ENCODE peak calls at places on chromosomes 2 and 18, in four cellular contexts. O is fibroblast of the aortic adventitia; M is activated CD8-positive, alpha-beta T cell treated with anti-CD3 and anti-CD28 coated beads, Interleukin-2, amount 10 ng/mL, durations not matched to agents 7 days and 5 days; R is astrocyte of the spinal cord. T is an unnamed sample.

GRCh38 chr2:68832161-68832869 is 38.9 kb downstream of the BMP10 start:
- DNase-seq in M (peak), R (peak), O (peak), T (peak)

GRCh38 chr2:26461601-26462023 is 16.3 kb downstream of the OTOF start:
- DNase-seq in M (no peak), O (no peak), R (no peak), T (no peak)

GRCh38 chr18:55907352-55908045 is 319.5 kb upstream of the TCF4 start:
- DNase-seq in O (peak), M (no peak), R (peak), T (peak)

GRCh38 chr18:59846814-59847490 is 52.8 kb upstream of the PMAIP1 start:
- DNase-seq in R (peak), M (no peak), O (peak), T (peak)

GRCh38 chr2:196607073-196607472 is 32.4 kb upstream of the CCDC150 start:
- DNase-seq in O (peak), M (no peak), R (no peak), T (peak)

GRCh38 chr2:229815342-229815741 is 101.0 kb upstream of the DNER start:
- DNase-seq in M (no peak), O (no peak), R (no peak), T (no peak)

GRCh38 chr2:113167115-113167932 is 6.4 kb upstream of the PSD4 start:
- DNase-seq in R (no peak), O (no peak), M (peak), T (no peak)

GRCh38 chr2:147904051-147904450 is 59.2 kb downstream of the ACVR2A start:
- DNase-seq in O (no peak), R (no peak), M (no peak), T (no peak)

GRCh38 chr18:48868468-48869466 is 82.0 kb downstream of the SMAD7 start:
- DNase-seq in M (peak), R (no peak), O (no peak), T (no peak)

GRCh38 chr2:161825429-161825828 is 201.2 kb downstream of the SLC4A10 start:
- DNase-seq in M (no peak), O (no peak), R (no peak), T (no peak)

GRCh38 chr18:45412577-45412976 is 202.7 kb upstream of the SLC14A2 start:
- DNase-seq in O (no peak), R (no peak), M (no peak), T (peak)

GRCh38 chr2:218517434-218518206 is 50.5 kb downstream of the USP37 start:
- DNase-seq in O (peak), M (no peak), R (no peak), T (no peak)

GRCh38 chr2:96326990-96327820 is 2.1 kb downstream of the ITPRIPL1 start:
- DNase-seq in R (no peak), M (no peak), O (no peak), T (no peak)

GRCh38 chr2:45312275-45312674 is 298.8 kb downstream of the SRBD1 start:
- DNase-seq in M (no peak), O (no peak), R (no peak), T (no peak)

GRCh38 chr18:45686892-45687611 is 36.9 kb upstream of the SLC14A1 start:
- DNase-seq in O (no peak), R (peak), M (peak), T (no peak)

GRCh38 chr2:68994864-68995263 is 18.1 kb upstream of the ANTXR1 start:
- DNase-seq in O (peak), M (no peak), R (peak), T (peak)

GRCh38 chr18:2425426-2426317 is 145.6 kb downstream of the METTL4 start:
- DNase-seq in M (no peak), O (peak), R (peak), T (peak)

T was measured in fibroblast of lung.